ENCODE peak calls at places on chromosomes 13 and 19, in nine cellular contexts. A is ovary, S is spleen, W is heart left ventricle, D is NB4, L is suprapubic skin, N is uterus, X is A549, H is stomach. G is an unnamed sample.

GRCh38 chr19:18102916-18103542 is 5.5 kb downstream of the MAST3 start:
- DNase-seq in A (no peak), S (no peak), W (no peak), D (no peak), L (no peak), N (no peak), X (no peak), H (no peak), G (no peak)

GRCh38 chr13:39106216-39106995 is 68.2 kb downstream of the NHLRC3 start:
- DNase-seq in A (no peak), S (no peak), W (no peak), D (no peak), L (no peak), N (no peak), X (no peak), H (no peak), G (no peak)

GRCh38 chr13:114154476-114154875 is 22.1 kb upstream of the RASA3 start:
- DNase-seq in A (no peak), S (no peak), W (no peak), D (peak; percentile 77), L (no peak), N (no peak), X (no peak), H (no peak), G (no peak)

GRCh38 chr19:43664008-43664407 is 6.0 kb downstream of the PLAUR start:
- DNase-seq in A (no peak), S (no peak), W (no peak), D (peak; percentile 40), L (no peak), N (no peak), X (no peak), H (no peak), G (no peak)

GRCh38 chr19:43594710-43595604 is 977 bp downstream of the IRGQ start:
- DNase-seq in A (peak; percentile 48), S (peak; percentile 91), W (peak; percentile 49), D (peak; percentile 80), L (peak; percentile 78), N (no peak), X (no peak), H (peak; percentile 56), G (no peak)

GRCh38 chr13:52776726-52777125 is 37.1 kb upstream of the CNMD start:
- DNase-seq in A (no peak), S (no peak), W (no peak), D (no peak), L (no peak), N (no peak), X (no peak), H (no peak), G (no peak)

GRCh38 chr13:105107781-105108180 is 1427.7 kb downstream of the EFNB2 start:
- DNase-seq in A (no peak), S (no peak), W (no peak), D (no peak), L (no peak), N (no peak), X (no peak), H (no peak), G (no peak)

GRCh38 chr19:5718579-5719273 is 1.2 kb downstream of the LONP1 start:
- DNase-seq in A (no peak), S (no peak), W (no peak), D (peak; percentile 77), L (no peak), N (no peak), X (no peak), H (no peak), G (no peak)

GRCh38 chr19:54517483-54517882 is 14.9 kb downstream of the LAIR2 start:
- DNase-seq in A (no peak), S (no peak), W (peak; percentile 33), D (peak; percentile 65), L (no peak), N (no peak), X (peak; percentile 29), H (peak; percentile 37), G (no peak)

GRCh38 chr13:43031881-43032280 is 8.5 kb downstream of the DNAJC15 start:
- DNase-seq in A (no peak), S (no peak), W (no peak), D (peak; percentile 56), L (no peak), N (no peak), X (no peak), H (no peak), G (no peak)

GRCh38 chr19:2207991-2208860 is 27.9 kb downstream of the PLEKHJ1 start:
- DNase-seq in A (no peak), S (peak; percentile 87), W (peak; percentile 83), D (peak; percentile 41), L (peak; percentile 88), N (peak; percentile 45), X (no peak), H (peak; percentile 48), G (no peak)

GRCh38 chr19:1211494-1212234 is 6.1 kb downstream of the STK11 start:
- DNase-seq in A (no peak), S (peak; percentile 77), W (peak; percentile 40), D (no peak), L (no peak), N (peak; percentile 76), X (no peak), H (peak; percentile 64), G (no peak)

GRCh38 chr19:17027428-17027816 is 812 bp upstream of the CPAMD8 start:
- DNase-seq in A (no peak), S (no peak), W (no peak), D (no peak), L (no peak), N (no peak), X (no peak), H (no peak), G (no peak)

GRCh38 chr19:2239771-2240770 is 3.4 kb downstream of the SF3A2 start:
- DNase-seq in A (no peak), S (no peak), W (no peak), D (peak; percentile 33), L (no peak), N (no peak), X (no peak), H (no peak), G (no peak)

GRCh38 chr13:73880365-73880764 is 253.8 kb downstream of the KLF12 start:
- DNase-seq in A (no peak), S (no peak), W (no peak), D (no peak), L (no peak), N (no peak), X (no peak), H (no peak), G (no peak)

GRCh38 chr19:9991425-9992191 is 18.7 kb downstream of the COL5A3 start:
- DNase-seq in A (no peak), S (no peak), W (no peak), D (no peak), L (no peak), N (no peak), X (no peak), H (no peak), G (no peak)

GRCh38 chr13:82407321-82407720 is 1475.0 kb downstream of the SLITRK1 start:
- DNase-seq in A (no peak), S (no peak), W (no peak), D (no peak), L (no peak), N (no peak), X (no peak), H (no peak), G (no peak)

GRCh38 chr19:51366999-51367564 is 894 bp upstream of the ETFB start:
- DNase-seq in A (no peak), S (peak; percentile 92), W (no peak), D (peak; percentile 58), L (peak; percentile 82), N (no peak), X (no peak), H (peak; percentile 28), G (no peak)

GRCh38 chr13:40190656-40191100 is 475.8 kb downstream of the FOXO1 start:
- DNase-seq in A (peak; percentile 52), S (peak; percentile 93), W (peak; percentile 65), D (peak; percentile 19), L (no peak), N (peak; percentile 51), X (no peak), H (peak; percentile 50), G (peak; percentile 87)

GRCh38 chr13:40692946-40693345 is 26.5 kb upstream of the FOXO1 start:
- DNase-seq in A (no peak), S (no peak), W (no peak), D (no peak), L (no peak), N (no peak), X (no peak), H (no peak), G (no peak)

GRCh38 chr19:3061214-3062161 is 807 bp downstream of the TLE5 start:
- DNase-seq in A (peak; percentile 78), S (peak; percentile 95), W (peak; percentile 75), D (peak; percentile 62), L (no peak), N (peak; percentile 77), X (no peak), H (peak; percentile 52), G (no peak)

GRCh38 chr19:43618921-43619261 is 538 bp downstream of the ZNF428 start:
- DNase-seq in A (no peak), S (no peak), W (no peak), D (peak; percentile 74), L (no peak), N (peak; percentile 36), X (peak; percentile 53), H (no peak), G (no peak)

GRCh38 chr13:49610176-49610575 is 18.1 kb upstream of the ARL11 start:
- DNase-seq in A (no peak), S (no peak), W (no peak), D (no peak), L (no peak), N (no peak), X (no peak), H (no peak), G (no peak)

GRCh38 chr13:91576590-91576989 is 178.2 kb downstream of the GPC5 start:
- DNase-seq in A (no peak), S (no peak), W (no peak), D (peak; percentile 26), L (no peak), N (no peak), X (no peak), H (no peak), G (no peak)
- TF ChIP-seq CTCF in A (no peak), S (no peak), W (no peak), D (peak; percentile 25), L (no peak), N (no peak), X (no peak), H (no peak), G (no peak)

GRCh38 chr19:4343056-4343844 is at the start of gene MPND:
- DNase-seq in A (peak; percentile 91), S (peak; percentile 99), W (peak; percentile 94), D (peak; percentile 79), L (peak; percentile 94), N (peak; percentile 93), X (peak; percentile 47), H (peak; percentile 95), G (no peak)
- TF ChIP-seq POLR2A in A (no peak), S (no peak), W (no peak), D (peak; percentile 27), L (no peak), N (peak; percentile 69), X (peak; percentile 38), H (no peak), G (no peak)

GRCh38 chr13:84605927-84606326 is 723.7 kb upstream of the SLITRK1 start:
- DNase-seq in A (no peak), S (no peak), W (no peak), D (no peak), L (peak; percentile 44), N (no peak), X (no peak), H (no peak), G (no peak)
- TF ChIP-seq CTCF in A (no peak), S (no peak), W (no peak), D (no peak), L (no peak), N (no peak), X (no peak), H (no peak), G (no peak)

GRCh38 chr19:50357178-50358100 is 8.0 kb downstream of the NAPSA start:
- DNase-seq in A (peak; percentile 85), S (peak; percentile 96), W (peak; percentile 76), D (peak; percentile 50), L (peak; percentile 87), N (peak; percentile 83), X (peak; percentile 68), H (peak; percentile 81), G (no peak)
- TF ChIP-seq POLR2A in A (no peak), S (no peak), W (no peak), D (no peak), L (peak; percentile 47), N (no peak), X (no peak), H (no peak), G (no peak)

G was measured in vagina.